ENCODE peak calls at places on chromosomes 4 and X, in five cellular contexts. One of them, this sample, is unnamed.

GRCh38 chr4:5758741-5759140 is 47.7 kb downstream of the EVC start:
- DNase-seq in AG09319: peak
- DNase-seq in fibroblast of mammary gland: peak
- DNase-seq in tibial artery: no peak
- DNase-seq in fibroblast of lung: peak
- DNase-seq in this sample: peak

GRCh38 chrX:107429090-107429489 is 20.4 kb upstream of the FRMPD3 start:
- DNase-seq in AG09319: no peak
- DNase-seq in fibroblast of mammary gland: peak
- DNase-seq in tibial artery: no peak
- DNase-seq in fibroblast of lung: peak
- DNase-seq in this sample: no peak

GRCh38 chr4:8188743-8189550 is 10.1 kb upstream of the SH3TC1 start:
- DNase-seq in AG09319: no peak
- DNase-seq in fibroblast of mammary gland: no peak
- DNase-seq in tibial artery: peak
- DNase-seq in fibroblast of lung: peak
- DNase-seq in this sample: no peak

GRCh38 chr4:41990029-41990382 is 324 bp upstream of the SLC30A9 start:
- DNase-seq in AG09319: no peak
- DNase-seq in fibroblast of mammary gland: no peak
- DNase-seq in tibial artery: no peak
- DNase-seq in fibroblast of lung: no peak
- DNase-seq in this sample: no peak

GRCh38 chr4:22434895-22435294 is 81.0 kb downstream of the ADGRA3 start:
- DNase-seq in AG09319: no peak
- DNase-seq in fibroblast of mammary gland: peak
- DNase-seq in tibial artery: no peak
- DNase-seq in fibroblast of lung: peak
- DNase-seq in this sample: peak

GRCh38 chr4:11010624-11011023 is 326.1 kb upstream of the CLNK start:
- DNase-seq in AG09319: no peak
- DNase-seq in fibroblast of mammary gland: no peak
- DNase-seq in tibial artery: no peak
- DNase-seq in fibroblast of lung: no peak
- DNase-seq in this sample: no peak

GRCh38 chr4:47913858-47914218 is 545 bp downstream of the NFXL1 start:
- DNase-seq in AG09319: no peak
- DNase-seq in fibroblast of mammary gland: no peak
- DNase-seq in tibial artery: no peak
- DNase-seq in fibroblast of lung: no peak
- DNase-seq in this sample: no peak

GRCh38 chr4:2461246-2461960 is 7.5 kb upstream of the RNF4 start:
- DNase-seq in AG09319: no peak
- DNase-seq in fibroblast of mammary gland: no peak
- DNase-seq in tibial artery: no peak
- DNase-seq in fibroblast of lung: no peak
- DNase-seq in this sample: no peak

GRCh38 chrX:24479924-24480722 is 15.0 kb downstream of the PDK3 start:
- DNase-seq in AG09319: no peak
- DNase-seq in fibroblast of mammary gland: peak
- DNase-seq in tibial artery: peak
- DNase-seq in fibroblast of lung: peak
- DNase-seq in this sample: no peak

GRCh38 chr4:166165829-166166420 is 292.9 kb downstream of the TLL1 start:
- DNase-seq in AG09319: peak
- DNase-seq in fibroblast of mammary gland: peak
- DNase-seq in tibial artery: no peak
- DNase-seq in fibroblast of lung: peak
- DNase-seq in this sample: peak

GRCh38 chrX:39818071-39818470 is 279.7 kb downstream of the BCOR start:
- DNase-seq in AG09319: no peak
- DNase-seq in fibroblast of mammary gland: no peak
- DNase-seq in tibial artery: peak
- DNase-seq in fibroblast of lung: no peak
- DNase-seq in this sample: no peak

GRCh38 chrX:125202486-125203378 is 116.9 kb upstream of the TEX13C start:
- DNase-seq in AG09319: no peak
- DNase-seq in fibroblast of mammary gland: no peak
- DNase-seq in tibial artery: no peak
- DNase-seq in fibroblast of lung: no peak
- DNase-seq in this sample: no peak

GRCh38 chr4:74218201-74218600 is 60.3 kb downstream of the MTHFD2L start:
- DNase-seq in AG09319: no peak
- DNase-seq in fibroblast of mammary gland: peak
- DNase-seq in tibial artery: no peak
- DNase-seq in fibroblast of lung: no peak
- DNase-seq in this sample: no peak

GRCh38 chr4:47829438-47829837 is 8.4 kb downstream of the CORIN start:
- DNase-seq in AG09319: no peak
- DNase-seq in fibroblast of mammary gland: no peak
- DNase-seq in tibial artery: no peak
- DNase-seq in fibroblast of lung: no peak
- DNase-seq in this sample: no peak

GRCh38 chr4:85496146-85496849 is 21.3 kb downstream of the ARHGAP24 start:
- DNase-seq in AG09319: no peak
- DNase-seq in fibroblast of mammary gland: peak
- DNase-seq in tibial artery: no peak
- DNase-seq in fibroblast of lung: no peak
- DNase-seq in this sample: no peak

GRCh38 chrX:149521438-149521837 is 16.3 kb upstream of the IDS start:
- DNase-seq in AG09319: no peak
- DNase-seq in fibroblast of mammary gland: no peak
- DNase-seq in tibial artery: no peak
- DNase-seq in fibroblast of lung: no peak
- DNase-seq in this sample: no peak

GRCh38 chrX:2608638-2609430 is 82.3 kb upstream of the CD99 start:
- DNase-seq in AG09319: peak
- DNase-seq in fibroblast of mammary gland: peak
- DNase-seq in tibial artery: peak
- DNase-seq in fibroblast of lung: peak
- DNase-seq in this sample: no peak

GRCh38 chrX:154436597-154437397 is at the start of gene GDI1:
- DNase-seq in AG09319: no peak
- DNase-seq in fibroblast of mammary gland: peak
- DNase-seq in tibial artery: peak
- DNase-seq in fibroblast of lung: peak
- DNase-seq in this sample: no peak

GRCh38 chrX:140799216-140799615 is 89.7 kb downstream of the LINC00632 start:
- DNase-seq in AG09319: no peak
- DNase-seq in fibroblast of mammary gland: peak
- DNase-seq in tibial artery: no peak
- DNase-seq in fibroblast of lung: no peak
- DNase-seq in this sample: no peak

GRCh38 chr4:141350122-141350904 is 129.6 kb downstream of the ZNF330 start:
- DNase-seq in AG09319: no peak
- DNase-seq in fibroblast of mammary gland: peak
- DNase-seq in tibial artery: no peak
- DNase-seq in fibroblast of lung: peak
- DNase-seq in this sample: peak

GRCh38 chr4:186948361-186949291 is 225.0 kb upstream of the FAT1 start:
- DNase-seq in AG09319: no peak
- DNase-seq in fibroblast of mammary gland: peak
- DNase-seq in tibial artery: no peak
- DNase-seq in fibroblast of lung: peak
- DNase-seq in this sample: no peak

GRCh38 chr4:109572154-109572553 is 12.1 kb downstream of the MCUB start:
- DNase-seq in AG09319: no peak
- DNase-seq in fibroblast of mammary gland: no peak
- DNase-seq in tibial artery: no peak
- DNase-seq in fibroblast of lung: no peak
- DNase-seq in this sample: no peak

GRCh38 chr4:121674696-121675095 is 22.1 kb downstream of the ANXA5 start:
- DNase-seq in AG09319: no peak
- DNase-seq in fibroblast of mammary gland: no peak
- DNase-seq in tibial artery: no peak
- DNase-seq in fibroblast of lung: no peak
- DNase-seq in this sample: no peak

GRCh38 chr4:121674191-121674590 is 22.6 kb downstream of the ANXA5 start:
- DNase-seq in AG09319: no peak
- DNase-seq in fibroblast of mammary gland: no peak
- DNase-seq in tibial artery: no peak
- DNase-seq in fibroblast of lung: no peak
- DNase-seq in this sample: no peak

GRCh38 chr4:121676388-121677075 is 20.2 kb downstream of the ANXA5 start:
- DNase-seq in AG09319: no peak
- DNase-seq in fibroblast of mammary gland: no peak
- DNase-seq in tibial artery: no peak
- DNase-seq in fibroblast of lung: no peak
- DNase-seq in this sample: no peak

GRCh38 chr4:121677524-121677923 is 19.3 kb downstream of the ANXA5 start:
- DNase-seq in AG09319: no peak
- DNase-seq in fibroblast of mammary gland: no peak
- DNase-seq in tibial artery: no peak
- DNase-seq in fibroblast of lung: no peak
- DNase-seq in this sample: no peak

GRCh38 chr4:121675715-121676114 is 21.1 kb downstream of the ANXA5 start:
- DNase-seq in AG09319: no peak
- DNase-seq in fibroblast of mammary gland: peak
- DNase-seq in tibial artery: no peak
- DNase-seq in fibroblast of lung: peak
- DNase-seq in this sample: no peak
- TF ChIP-seq CTCF in AG09319: peak
- TF ChIP-seq CTCF in fibroblast of mammary gland: peak
- TF ChIP-seq CTCF in tibial artery: no peak
- TF ChIP-seq CTCF in fibroblast of lung: peak
- TF ChIP-seq CTCF in this sample: peak

GRCh38 chr4:83364312-83364711 is 29.7 kb upstream of the HPSE start:
- DNase-seq in AG09319: no peak
- DNase-seq in fibroblast of mammary gland: no peak
- DNase-seq in tibial artery: no peak
- DNase-seq in fibroblast of lung: no peak
- DNase-seq in this sample: no peak

GRCh38 chr4:83358410-83358809 is 23.8 kb upstream of the HPSE start:
- DNase-seq in AG09319: peak
- DNase-seq in fibroblast of mammary gland: peak
- DNase-seq in tibial artery: no peak
- DNase-seq in fibroblast of lung: peak
- DNase-seq in this sample: peak

GRCh38 chr4:83360018-83360417 is 25.4 kb upstream of the HPSE start:
- DNase-seq in AG09319: no peak
- DNase-seq in fibroblast of mammary gland: no peak
- DNase-seq in tibial artery: no peak
- DNase-seq in fibroblast of lung: no peak
- DNase-seq in this sample: no peak

GRCh38 chr4:83361416-83362196 is 27.0 kb upstream of the HPSE start:
- DNase-seq in AG09319: no peak
- DNase-seq in fibroblast of mammary gland: no peak
- DNase-seq in tibial artery: no peak
- DNase-seq in fibroblast of lung: no peak
- DNase-seq in this sample: no peak

GRCh38 chr4:83362492-83363329 is 28.1 kb upstream of the HPSE start:
- DNase-seq in AG09319: peak
- DNase-seq in fibroblast of mammary gland: peak
- DNase-seq in tibial artery: no peak
- DNase-seq in fibroblast of lung: peak
- DNase-seq in this sample: peak
- TF ChIP-seq CTCF in AG09319: peak
- TF ChIP-seq CTCF in fibroblast of mammary gland: peak
- TF ChIP-seq CTCF in tibial artery: no peak
- TF ChIP-seq CTCF in fibroblast of lung: peak
- TF ChIP-seq CTCF in this sample: peak

GRCh38 chrX:68354869-68355628 is 78.2 kb downstream of the OPHN1 start:
- DNase-seq in AG09319: no peak
- DNase-seq in fibroblast of mammary gland: no peak
- DNase-seq in tibial artery: no peak
- DNase-seq in fibroblast of lung: no peak
- DNase-seq in this sample: no peak

GRCh38 chrX:68358679-68359078 is 74.6 kb downstream of the OPHN1 start:
- DNase-seq in AG09319: no peak
- DNase-seq in fibroblast of mammary gland: no peak
- DNase-seq in tibial artery: no peak
- DNase-seq in fibroblast of lung: no peak
- DNase-seq in this sample: no peak

GRCh38 chrX:68355629-68355920 is 77.7 kb downstream of the OPHN1 start:
- DNase-seq in AG09319: no peak
- DNase-seq in fibroblast of mammary gland: no peak
- DNase-seq in tibial artery: no peak
- DNase-seq in fibroblast of lung: no peak
- DNase-seq in this sample: no peak
- TF ChIP-seq CTCF in AG09319: no peak
- TF ChIP-seq CTCF in fibroblast of mammary gland: no peak
- TF ChIP-seq CTCF in tibial artery: no peak
- TF ChIP-seq CTCF in fibroblast of lung: no peak
- TF ChIP-seq CTCF in this sample: no peak

DNA sequence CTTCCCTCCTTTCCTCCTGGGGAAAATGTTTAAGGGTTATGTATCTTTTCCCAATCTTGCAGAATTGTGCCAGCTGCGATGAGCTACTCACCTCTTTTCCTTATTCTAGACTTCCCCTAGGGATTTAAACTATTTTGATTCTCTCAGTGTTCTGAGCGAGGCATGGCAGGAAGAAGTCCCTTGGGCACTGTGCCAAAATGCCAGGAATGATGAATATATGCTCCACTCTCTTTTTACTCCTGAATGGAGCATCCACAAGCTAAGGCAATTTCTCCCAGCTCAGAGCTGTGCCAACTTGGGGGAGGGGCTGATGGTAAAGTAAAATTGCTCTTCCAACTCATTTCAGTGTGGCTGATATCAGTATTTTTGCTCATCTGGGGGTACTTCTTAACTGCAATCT is 4.0 kb upstream of the C4orf17 start:
- DNase-seq in AG09319: no peak
- DNase-seq in fibroblast of mammary gland: peak
- DNase-seq in tibial artery: no peak
- DNase-seq in fibroblast of lung: no peak
- DNase-seq in this sample: no peak
- TF ChIP-seq CTCF in AG09319: no peak
- TF ChIP-seq CTCF in fibroblast of mammary gland: no peak
- TF ChIP-seq CTCF in tibial artery: no peak
- TF ChIP-seq CTCF in fibroblast of lung: no peak
- TF ChIP-seq CTCF in this sample: no peak

GRCh38 chrX:17160971-17161370 is 214.0 kb upstream of the NHS start:
- DNase-seq in AG09319: no peak
- DNase-seq in fibroblast of mammary gland: peak
- DNase-seq in tibial artery: no peak
- DNase-seq in fibroblast of lung: no peak
- DNase-seq in this sample: no peak
- TF ChIP-seq CTCF in AG09319: no peak
- TF ChIP-seq CTCF in fibroblast of mammary gland: no peak
- TF ChIP-seq CTCF in tibial artery: no peak
- TF ChIP-seq CTCF in fibroblast of lung: no peak
- TF ChIP-seq CTCF in this sample: no peak